ENCODE peak calls at places on chromosomes 7 and 10, in five cellular contexts. A, S, K, W and X are unnamed samples.
A peak's percentile ranks its signal among the peaks of the same experiment; 100 is the strongest.

GRCh38 chr10:77641788-77642397 is 4.3 kb upstream of the KCNMA1 start:
- DNase-seq in W (peak; percentile 88), K (peak; percentile 70), S (no peak), A (peak; percentile 16), X (peak; percentile 63)

GRCh38 chr10:70769121-70769520 is 16.1 kb downstream of the TBATA start:
- DNase-seq in W (no peak), S (no peak), K (no peak), A (no peak), X (no peak)

GRCh38 chr7:26584964-26585650 is 279.3 kb downstream of the SKAP2 start:
- DNase-seq in A (no peak), K (no peak), W (no peak), S (no peak), X (no peak)

GRCh38 chr10:5783300-5783699 is 29.9 kb downstream of the GDI2 start:
- DNase-seq in A (no peak), W (no peak), K (no peak), S (no peak), X (no peak)

GRCh38 chr10:104589871-104590270 is 51.2 kb upstream of the SORCS3 start:
- DNase-seq in A (no peak), S (no peak), K (peak; percentile 57), W (no peak), X (no peak)

GRCh38 chr7:100053201-100053600 is 3.6 kb downstream of the ZSCAN21 start:
- DNase-seq in S (peak; percentile 19), A (no peak), W (peak; percentile 93), K (peak; percentile 88), X (peak; percentile 81)

GRCh38 chr7:93352881-93353280 is 120.7 kb downstream of the VPS50 start:
- DNase-seq in A (no peak), S (no peak), K (no peak), W (no peak), X (no peak)

GRCh38 chr7:27221201-27221797 is 21.3 kb upstream of the EVX1 start:
- DNase-seq in W (no peak), S (no peak), K (no peak), A (no peak), X (no peak)

GRCh38 chr10:71213127-71213616 is 802 bp downstream of the UNC5B start:
- DNase-seq in A (no peak), W (peak; percentile 49), K (peak; percentile 92), S (no peak), X (no peak)

GRCh38 chr10:21334891-21335696 is 190.4 kb downstream of the SKIDA1 start:
- DNase-seq in S (no peak), K (peak; percentile 50), W (peak; percentile 12), A (no peak), X (peak; percentile 61)

GRCh38 chr10:49594594-49594993 is 15.5 kb upstream of the SLC18A3 start:
- DNase-seq in A (no peak), W (peak; percentile 83), S (no peak), K (peak; percentile 55), X (peak; percentile 54)

GRCh38 chr10:33336606-33337334 is 2.3 kb upstream of the NRP1 start:
- DNase-seq in A (no peak), K (no peak), W (no peak), S (peak; percentile 13), X (no peak)

GRCh38 chr10:34826221-34826620 is 11.1 kb upstream of the PARD3 start:
- DNase-seq in S (no peak), K (no peak), W (no peak), A (no peak), X (peak; percentile 38)

GRCh38 chr10:31390804-31391203 is 71.8 kb downstream of the ZEB1 start:
- DNase-seq in W (no peak), S (no peak), A (no peak), K (no peak), X (no peak)